ENCODE peak calls at places on chromosomes 16 and 17, in six cellular contexts. One of them, this sample, is unnamed.

GRCh38 chr16:4317471-4318170 is 1.8 kb downstream of the GLIS2 start:
- DNase-seq in mesothelial cell of epicardium: no peak
- DNase-seq in cardiac fibroblast: peak
- DNase-seq in NCI-H2171 treated with DMSO at 0.1 percent for 48 hours: no peak
- DNase-seq in anterior cingulate cortex: no peak
- DNase-seq in COR-L47: peak
- DNase-seq in this sample: no peak

GRCh38 chr17:79907855-79908254 is 68.6 kb upstream of the CBX4 start:
- DNase-seq in cardiac fibroblast: no peak
- DNase-seq in anterior cingulate cortex: no peak
- DNase-seq in mesothelial cell of epicardium: no peak
- DNase-seq in NCI-H2171 treated with DMSO at 0.1 percent for 48 hours: no peak
- DNase-seq in COR-L47: no peak
- DNase-seq in this sample: no peak

GRCh38 chr17:83103200-83103937 is 24.0 kb downstream of the METRNL start:
- DNase-seq in NCI-H2171 treated with DMSO at 0.1 percent for 48 hours: no peak
- DNase-seq in anterior cingulate cortex: no peak
- DNase-seq in COR-L47: peak
- DNase-seq in mesothelial cell of epicardium: no peak
- DNase-seq in cardiac fibroblast: peak
- DNase-seq in this sample: no peak

GRCh38 chr17:16997514-16998429 is 25.9 kb upstream of the TNFRSF13B start:
- DNase-seq in mesothelial cell of epicardium: no peak
- DNase-seq in cardiac fibroblast: no peak
- DNase-seq in COR-L47: no peak
- DNase-seq in NCI-H2171 treated with DMSO at 0.1 percent for 48 hours: no peak
- DNase-seq in anterior cingulate cortex: no peak
- DNase-seq in this sample: no peak

GRCh38 chr16:8492690-8493089 is 97.6 kb downstream of the TMEM114 start:
- DNase-seq in mesothelial cell of epicardium: no peak
- DNase-seq in COR-L47: no peak
- DNase-seq in NCI-H2171 treated with DMSO at 0.1 percent for 48 hours: no peak
- DNase-seq in cardiac fibroblast: no peak
- DNase-seq in anterior cingulate cortex: no peak
- DNase-seq in this sample: no peak

GRCh38 chr16:2026461-2027023 is at the start of gene NHERF2:
- DNase-seq in cardiac fibroblast: no peak
- DNase-seq in mesothelial cell of epicardium: no peak
- DNase-seq in NCI-H2171 treated with DMSO at 0.1 percent for 48 hours: no peak
- DNase-seq in anterior cingulate cortex: no peak
- DNase-seq in COR-L47: no peak
- DNase-seq in this sample: no peak

GRCh38 chr16:46662123-46662522 is 26.9 kb downstream of the VPS35 start:
- DNase-seq in COR-L47: no peak
- DNase-seq in mesothelial cell of epicardium: no peak
- DNase-seq in NCI-H2171 treated with DMSO at 0.1 percent for 48 hours: no peak
- DNase-seq in cardiac fibroblast: no peak
- DNase-seq in anterior cingulate cortex: no peak
- DNase-seq in this sample: no peak

GRCh38 chr16:27347930-27348685 is 34.3 kb downstream of the IL4R start:
- DNase-seq in cardiac fibroblast: no peak
- DNase-seq in anterior cingulate cortex: no peak
- DNase-seq in NCI-H2171 treated with DMSO at 0.1 percent for 48 hours: peak
- DNase-seq in COR-L47: no peak
- DNase-seq in mesothelial cell of epicardium: no peak
- DNase-seq in this sample: no peak

GRCh38 chr16:12576878-12577277 is 226.8 kb downstream of the CPPED1 start:
- DNase-seq in anterior cingulate cortex: no peak
- DNase-seq in mesothelial cell of epicardium: no peak
- DNase-seq in NCI-H2171 treated with DMSO at 0.1 percent for 48 hours: no peak
- DNase-seq in cardiac fibroblast: no peak
- DNase-seq in COR-L47: no peak
- DNase-seq in this sample: no peak

GRCh38 chr17:16931318-16932060 is 40.4 kb downstream of the TNFRSF13B start:
- DNase-seq in cardiac fibroblast: no peak
- DNase-seq in NCI-H2171 treated with DMSO at 0.1 percent for 48 hours: no peak
- DNase-seq in mesothelial cell of epicardium: no peak
- DNase-seq in anterior cingulate cortex: no peak
- DNase-seq in COR-L47: no peak
- DNase-seq in this sample: no peak

GRCh38 chr17:21293846-21294240 is 9.3 kb downstream of the MAP2K3 start:
- DNase-seq in mesothelial cell of epicardium: no peak
- DNase-seq in NCI-H2171 treated with DMSO at 0.1 percent for 48 hours: no peak
- DNase-seq in anterior cingulate cortex: no peak
- DNase-seq in COR-L47: no peak
- DNase-seq in cardiac fibroblast: no peak
- DNase-seq in this sample: no peak